ENCODE peak calls at places on chromosomes 4 and X, in eight cellular contexts. D is natural killer cell; Z is hepatocyte; N is AG04450; K is mammary epithelial cell; E is ascending aorta; Q is CD4-positive, alpha-beta T cell; Y is astrocyte of the spinal cord. L is an unnamed sample.
A peak's percentile ranks its signal among the peaks of the same experiment; 100 is the strongest.

GRCh38 chr4:127844605-127845116 is 36.0 kb upstream of the PLK4 start:
- DNase-seq in D (no peak), Z (no peak), N (no peak), K (no peak), E (no peak), Q (no peak), Y (no peak), L (no peak)

GRCh38 chr4:48400416-48400815 is 59.1 kb downstream of the SLAIN2 start:
- DNase-seq in D (no peak), Z (no peak), N (no peak), K (no peak), E (no peak), Q (no peak), Y (no peak), L (no peak)

GRCh38 chrX:93649381-93649780 is 24.0 kb downstream of the NAP1L3 start:
- DNase-seq in D (no peak), Z (no peak), N (no peak), K (no peak), E (no peak), Q (no peak), Y (no peak), L (no peak)

GRCh38 chrX:48531359-48531954 is 8.1 kb upstream of the TBC1D25 start:
- DNase-seq in D (no peak), Z (no peak), N (no peak), K (peak; percentile 75), E (no peak), Q (no peak), Y (peak; percentile 69), L (no peak)

GRCh38 chr4:8913121-8913857 is 41.6 kb upstream of the HMX1 start:
- DNase-seq in D (no peak), Z (peak; percentile 4), N (no peak), K (no peak), E (no peak), Q (no peak), Y (no peak), L (no peak)

GRCh38 chrX:107227780-107228485 is 21.5 kb downstream of the DNAAF6 start:
- DNase-seq in D (no peak), Z (no peak), N (no peak), K (no peak), E (no peak), Q (no peak), Y (no peak), L (no peak)

GRCh38 chr4:122819708-122820449 is 6.8 kb upstream of the FGF2 start:
- DNase-seq in D (no peak), Z (no peak), N (no peak), K (peak; percentile 40), E (no peak), Q (no peak), Y (no peak), L (no peak)

GRCh38 chr4:186915816-186916215 is 192.2 kb upstream of the FAT1 start:
- DNase-seq in D (no peak), Z (no peak), N (no peak), K (peak; percentile 51), E (no peak), Q (no peak), Y (no peak), L (no peak)

GRCh38 chrX:153818571-153819397 is 11.6 kb downstream of the PDZD4 start:
- DNase-seq in D (peak; percentile 60), Z (peak; percentile 68), N (no peak), K (no peak), E (no peak), Q (peak; percentile 62), Y (no peak), L (peak; percentile 79)

GRCh38 chr4:87862236-87862635 is 29.5 kb downstream of the MEPE start:
- DNase-seq in D (no peak), Z (no peak), N (no peak), K (no peak), E (no peak), Q (no peak), Y (no peak), L (no peak)

GRCh38 chr4:45971108-45971507 is 152.7 kb downstream of the GABRG1 start:
- DNase-seq in D (no peak), Z (no peak), N (no peak), K (peak; percentile 29), E (no peak), Q (no peak), Y (no peak), L (no peak)

GRCh38 chr4:174080361-174080760 is 203.1 kb downstream of the FBXO8 start:
- DNase-seq in D (no peak), Z (peak; percentile 35), N (no peak), K (no peak), E (no peak), Q (no peak), Y (no peak), L (no peak)

GRCh38 chrX:17814557-17814956 is 46.5 kb downstream of the RAI2 start:
- DNase-seq in D (no peak), Z (no peak), N (no peak), K (peak; percentile 1), E (no peak), Q (no peak), Y (peak; percentile 50), L (no peak)

GRCh38 chrX:41750720-41751119 is 26.7 kb downstream of the GPR82 start:
- DNase-seq in D (no peak), Z (no peak), N (no peak), K (no peak), E (no peak), Q (no peak), Y (no peak), L (no peak)

GRCh38 chr4:337932-338758 is 531 bp downstream of the ZNF141 start:
- DNase-seq in D (peak; percentile 62), Z (peak; percentile 70), N (no peak), K (peak; percentile 4), E (no peak), Q (peak; percentile 48), Y (peak; percentile 45), L (peak; percentile 58)

GRCh38 chrX:124507276-124507675 is 160.9 kb downstream of the SH2D1A start:
- DNase-seq in D (no peak), Z (no peak), N (no peak), K (peak; percentile 42), E (no peak), Q (no peak), Y (no peak), L (no peak)

GRCh38 chrX:2608638-2609430 is 82.3 kb upstream of the CD99 start:
- DNase-seq in D (peak; percentile 68), Z (peak; percentile 94), N (peak; percentile 54), K (peak; percentile 84), E (peak; percentile 40), Q (peak; percentile 88), Y (peak; percentile 82), L (peak; percentile 91)

GRCh38 chr4:120056249-120056648 is 10.4 kb downstream of the MAD2L1 start:
- DNase-seq in D (no peak), Z (peak; percentile 10), N (no peak), K (no peak), E (no peak), Q (no peak), Y (peak; percentile 64), L (no peak)

GRCh38 chr4:114924311-114924710 is 189.1 kb downstream of the NDST4 start:
- DNase-seq in D (no peak), Z (no peak), N (no peak), K (no peak), E (no peak), Q (no peak), Y (peak; percentile 48), L (no peak)

GRCh38 chr4:86544313-86544966 is 49.7 kb upstream of the PTPN13 start:
- DNase-seq in D (no peak), Z (no peak), N (no peak), K (no peak), E (no peak), Q (no peak), Y (no peak), L (no peak)

GRCh38 chrX:1906028-1906427 is 291.2 kb downstream of the ASMT start:
- DNase-seq in D (no peak), Z (no peak), N (no peak), K (no peak), E (no peak), Q (no peak), Y (no peak), L (no peak)

GRCh38 chrX:9642270-9642995 is 123.2 kb downstream of the GPR143 start:
- DNase-seq in D (peak; percentile 14), Z (no peak), N (no peak), K (no peak), E (no peak), Q (no peak), Y (no peak), L (no peak)

GRCh38 chr4:57020467-57021101 is 41.9 kb downstream of the POLR2B start:
- DNase-seq in D (no peak), Z (no peak), N (peak; percentile 49), K (peak; percentile 78), E (no peak), Q (no peak), Y (peak; percentile 77), L (no peak)

GRCh38 chr4:170591076-170591475 is 501.3 kb upstream of the AADAT start:
- DNase-seq in D (no peak), Z (no peak), N (no peak), K (no peak), E (no peak), Q (no peak), Y (no peak), L (no peak)

DNA sequence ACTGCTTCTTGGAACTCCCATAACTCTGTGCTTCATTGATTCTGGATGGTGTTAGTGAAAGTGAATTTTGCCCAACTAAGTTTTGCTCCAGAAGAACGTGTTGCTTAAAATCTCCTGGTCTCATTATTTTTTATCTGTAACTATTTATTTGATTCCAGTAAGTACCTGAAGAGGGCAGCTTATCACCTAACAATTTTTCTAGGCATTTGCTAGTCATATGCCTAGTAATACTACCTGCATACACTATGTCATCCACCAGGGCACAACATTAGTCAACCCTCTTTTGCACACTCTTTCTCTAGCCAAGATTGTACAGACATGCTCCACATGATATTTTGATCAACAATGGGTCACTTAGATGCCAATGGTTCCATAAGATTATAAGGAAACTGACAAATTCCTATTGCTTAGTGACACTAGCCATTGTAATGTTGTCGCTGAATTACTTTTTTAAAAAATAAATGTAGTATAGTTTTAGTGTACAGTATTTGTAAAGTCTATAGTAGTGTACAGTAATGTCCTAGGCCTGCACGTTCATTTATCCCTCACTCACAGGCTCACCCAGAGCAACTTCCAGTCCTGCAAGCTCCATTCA is 499.9 kb upstream of the AADAT start:
- DNase-seq in D (no peak), Z (peak; percentile 60), N (no peak), K (peak; percentile 54), E (no peak), Q (no peak), Y (peak; percentile 25), L (no peak)
- TF ChIP-seq CTCF in D (no peak), Z (peak; percentile 48), N (peak; percentile 24), K (peak; percentile 74), E (peak; percentile 11), Q (no peak), Y (peak; percentile 15), L (peak; percentile 44)

GRCh38 chr4:71941001-71941400 is 90.8 kb upstream of the NPFFR2 start:
- DNase-seq in D (no peak), Z (peak; percentile 52), N (no peak), K (peak; percentile 8), E (no peak), Q (no peak), Y (no peak), L (peak; percentile 18)
- TF ChIP-seq CTCF in D (no peak), Z (peak; percentile 52), N (peak; percentile 41), K (peak; percentile 10), E (no peak), Q (no peak), Y (peak; percentile 29), L (peak; percentile 44)

GRCh38 chr4:34766935-34767859 is 1477.1 kb downstream of the ARAP2 start:
- DNase-seq in D (no peak), Z (no peak), N (no peak), K (no peak), E (no peak), Q (no peak), Y (no peak), L (no peak)
- TF ChIP-seq CTCF in D (no peak), Z (no peak), N (no peak), K (no peak), E (no peak), Q (no peak), Y (no peak), L (no peak)

GRCh38 chr4:6909113-6909969 is at the start of gene TBC1D14:
- DNase-seq in D (peak; percentile 83), Z (peak; percentile 95), N (peak; percentile 51), K (peak; percentile 81), E (peak; percentile 54), Q (peak; percentile 84), Y (peak; percentile 90), L (peak; percentile 87)
- TF ChIP-seq CTCF in D (no peak), Z (peak; percentile 27), N (peak; percentile 23), K (no peak), E (peak; percentile 4), Q (no peak), Y (peak; percentile 16), L (no peak)

L was measured in nephron progenitor cell.